ENCODE peak calls at places on chromosomes 13 and 19, in seven cellular contexts. One of them, this sample, is unnamed.

GRCh38 chr13:83881917-83882625 is at the start of gene SLITRK1:
- DNase-seq in NB4: peak; percentile 35
- DNase-seq in stimulated activated naive CD4-positive, alpha-beta T cell: no peak
- DNase-seq in EL: peak; percentile 87
- DNase-seq in activated T-cell treated with anti-CD3 and anti-CD28 coated beads for 1 hour: no peak
- DNase-seq in LoVo: no peak
- DNase-seq in activated naive CD4-positive, alpha-beta T cell treated with anti-CD3 and anti-CD28 coated beads for 36 hours: peak; percentile 29
- DNase-seq in this sample: peak; percentile 4

GRCh38 chr13:98990701-98991100 is 12.8 kb upstream of the DOCK9 start:
- DNase-seq in NB4: no peak
- DNase-seq in stimulated activated naive CD4-positive, alpha-beta T cell: no peak
- DNase-seq in EL: no peak
- DNase-seq in activated T-cell treated with anti-CD3 and anti-CD28 coated beads for 1 hour: no peak
- DNase-seq in LoVo: no peak
- DNase-seq in activated naive CD4-positive, alpha-beta T cell treated with anti-CD3 and anti-CD28 coated beads for 36 hours: no peak
- DNase-seq in this sample: no peak

GRCh38 chr19:49056101-49056901 is 1.2 kb downstream of the CGB7 start:
- DNase-seq in NB4: peak; percentile 79
- DNase-seq in stimulated activated naive CD4-positive, alpha-beta T cell: peak; percentile 36
- DNase-seq in EL: peak; percentile 74
- DNase-seq in activated T-cell treated with anti-CD3 and anti-CD28 coated beads for 1 hour: peak; percentile 32
- DNase-seq in LoVo: peak; percentile 65
- DNase-seq in activated naive CD4-positive, alpha-beta T cell treated with anti-CD3 and anti-CD28 coated beads for 36 hours: peak; percentile 67
- DNase-seq in this sample: peak; percentile 59

GRCh38 chr13:88623150-88623549 is 952.0 kb downstream of the SLITRK5 start:
- DNase-seq in NB4: no peak
- DNase-seq in stimulated activated naive CD4-positive, alpha-beta T cell: no peak
- DNase-seq in EL: no peak
- DNase-seq in activated T-cell treated with anti-CD3 and anti-CD28 coated beads for 1 hour: no peak
- DNase-seq in LoVo: no peak
- DNase-seq in activated naive CD4-positive, alpha-beta T cell treated with anti-CD3 and anti-CD28 coated beads for 36 hours: no peak
- DNase-seq in this sample: no peak

GRCh38 chr19:10417598-10418280 is 2.6 kb upstream of the PDE4A start:
- DNase-seq in NB4: peak; percentile 56
- DNase-seq in stimulated activated naive CD4-positive, alpha-beta T cell: no peak
- DNase-seq in EL: no peak
- DNase-seq in activated T-cell treated with anti-CD3 and anti-CD28 coated beads for 1 hour: no peak
- DNase-seq in LoVo: no peak
- DNase-seq in activated naive CD4-positive, alpha-beta T cell treated with anti-CD3 and anti-CD28 coated beads for 36 hours: no peak
- DNase-seq in this sample: no peak

GRCh38 chr19:46372901-46373572 is 26.1 kb downstream of the PPP5C start:
- DNase-seq in NB4: peak; percentile 42
- DNase-seq in stimulated activated naive CD4-positive, alpha-beta T cell: no peak
- DNase-seq in EL: no peak
- DNase-seq in activated T-cell treated with anti-CD3 and anti-CD28 coated beads for 1 hour: no peak
- DNase-seq in LoVo: no peak
- DNase-seq in activated naive CD4-positive, alpha-beta T cell treated with anti-CD3 and anti-CD28 coated beads for 36 hours: no peak
- DNase-seq in this sample: no peak

GRCh38 chr13:43572601-43573360 is 214.0 kb downstream of the ENOX1 start:
- DNase-seq in NB4: no peak
- DNase-seq in stimulated activated naive CD4-positive, alpha-beta T cell: no peak
- DNase-seq in EL: peak; percentile 88
- DNase-seq in activated T-cell treated with anti-CD3 and anti-CD28 coated beads for 1 hour: no peak
- DNase-seq in LoVo: peak; percentile 18
- DNase-seq in activated naive CD4-positive, alpha-beta T cell treated with anti-CD3 and anti-CD28 coated beads for 36 hours: no peak
- DNase-seq in this sample: no peak

GRCh38 chr13:100423375-100423774 is 165.2 kb downstream of the GGACT start:
- DNase-seq in NB4: peak; percentile 81
- DNase-seq in stimulated activated naive CD4-positive, alpha-beta T cell: no peak
- DNase-seq in EL: peak; percentile 7
- DNase-seq in activated T-cell treated with anti-CD3 and anti-CD28 coated beads for 1 hour: no peak
- DNase-seq in LoVo: peak; percentile 9
- DNase-seq in activated naive CD4-positive, alpha-beta T cell treated with anti-CD3 and anti-CD28 coated beads for 36 hours: no peak
- DNase-seq in this sample: no peak

GRCh38 chr19:4909897-4910593 is 744 bp downstream of the UHRF1 start:
- DNase-seq in NB4: peak; percentile 92
- DNase-seq in stimulated activated naive CD4-positive, alpha-beta T cell: peak; percentile 92
- DNase-seq in EL: peak; percentile 94
- DNase-seq in activated T-cell treated with anti-CD3 and anti-CD28 coated beads for 1 hour: peak; percentile 89
- DNase-seq in LoVo: peak; percentile 93
- DNase-seq in activated naive CD4-positive, alpha-beta T cell treated with anti-CD3 and anti-CD28 coated beads for 36 hours: peak; percentile 97
- DNase-seq in this sample: peak; percentile 91